ENCODE peak calls at places on chromosomes 3 and 15, in four cellular contexts. G, B, Q and V are unnamed samples. For H3K4me1, the result is how much of the 10 kb centered on the place peaks cover.

GRCh38 chr15:50315814-50316630 is 39.0 kb downstream of the GABPB1 start:
- DNase-seq in G (no peak), B (peak), Q (no peak), V (peak)

GRCh38 chr3:52128118-52128683 is 26.0 kb downstream of the POC1A start:
- DNase-seq in G (no peak), B (peak), Q (no peak), V (no peak)

GRCh38 chr15:100913961-100914360 is 5.2 kb upstream of the LRRK1 start:
- DNase-seq in G (no peak), B (no peak), Q (no peak), V (no peak)

GRCh38 chr15:98787190-98787589 is 138.9 kb downstream of the IGF1R start:
- DNase-seq in G (no peak), B (no peak), Q (no peak), V (no peak)

GRCh38 chr3:71498053-71498452 is 85.5 kb downstream of the FOXP1 start:
- DNase-seq in G (no peak), B (no peak), Q (no peak), V (no peak)

GRCh38 chr15:84903751-84904150 is 19.3 kb downstream of the SLC28A1 start:
- DNase-seq in G (no peak), B (no peak), Q (no peak), V (no peak)

GRCh38 chr3:111761309-111761795 is 97.7 kb upstream of the PHLDB2 start:
- DNase-seq in G (peak), B (peak), Q (no peak), V (no peak)

GRCh38 chr15:82540055-82540983 is at the start of gene RPS17:
- DNase-seq in G (peak), B (peak), Q (peak), V (peak)

GRCh38 chr3:157312366-157312745 is 124.3 kb upstream of the PTX3 start:
- DNase-seq in G (no peak), B (no peak), Q (no peak), V (no peak)

GRCh38 chr3:104298662-104299061 is 1068.0 kb upstream of the ALCAM start:
- DNase-seq in G (no peak), B (no peak), Q (no peak), V (no peak)

GRCh38 chr3:124263168-124263567 is 271.2 kb upstream of the ROPN1 start:
- DNase-seq in G (peak), B (peak), Q (no peak), V (no peak)

GRCh38 chr3:196057663-196058356 is 24.1 kb downstream of the TFRC start:
- DNase-seq in G (no peak), B (no peak), Q (no peak), V (no peak)

GRCh38 chr3:127590282-127590592 is 296 bp downstream of the TPRA1 start:
- DNase-seq in G (peak), B (no peak), Q (no peak), V (no peak)

GRCh38 chr15:98649621-98649995 is 1.3 kb downstream of the IGF1R start:
- DNase-seq in G (peak), B (no peak), Q (peak), V (peak)

GRCh38 chr3:10026084-10026890 is at the start of gene FANCD2:
- DNase-seq in G (peak), B (peak), Q (peak), V (peak)

GRCh38 chr15:31361764-31362120 is 35.1 kb downstream of the KLF13 start:
- DNase-seq in G (no peak), B (peak), Q (no peak), V (no peak)

GRCh38 chr15:84947947-84948830 is 33.5 kb upstream of the PDE8A start:
- DNase-seq in G (peak), B (peak), Q (no peak), V (no peak)

GRCh38 chr15:93066103-93066725 is 22.8 kb downstream of the RGMA start:
- DNase-seq in G (no peak), B (no peak), Q (peak), V (no peak)

GRCh38 chr3:51357856-51358255 is 27.2 kb upstream of the MANF start:
- DNase-seq in G (no peak), B (no peak), Q (no peak), V (no peak)

GRCh38 chr3:189937302-189938255 is 183.1 kb downstream of the P3H2 start:
- DNase-seq in G (peak), B (peak), Q (no peak), V (no peak)

GRCh38 chr3:114569186-114569585 is 275.4 kb downstream of the TIGIT start:
- DNase-seq in G (no peak), B (no peak), Q (no peak), V (no peak)

GRCh38 chr3:111338059-111338698 is 203.8 kb upstream of the CD96 start:
- DNase-seq in G (peak), B (peak), Q (no peak), V (no peak)

GRCh38 chr3:101574388-101575156 is 592 bp downstream of the PCNP start:
- DNase-seq in G (peak), B (peak), Q (peak), V (no peak)

GRCh38 chr3:12725436-12725835 is 33.6 kb downstream of the TMEM40 start:
- DNase-seq in G (no peak), B (no peak), Q (no peak), V (no peak)

GRCh38 chr15:68154923-68155559 is 50.1 kb downstream of the CALML4 start:
- DNase-seq in G (peak), B (peak), Q (no peak), V (peak)

GRCh38 chr15:64443747-64444621 is 16.4 kb upstream of the ZNF609 start:
- DNase-seq in G (no peak), B (peak), Q (no peak), V (no peak)

GRCh38 chr3:182725372-182726251 is 67.7 kb upstream of the ATP11B start:
- DNase-seq in G (no peak), B (no peak), Q (no peak), V (no peak)

GRCh38 chr15:42172475-42172874 is 16.0 kb upstream of the PLA2G4F start:
- DNase-seq in G (no peak), B (no peak), Q (no peak), V (no peak)

GRCh38 chr3:174132006-174132405 is 727.1 kb upstream of the NAALADL2 start:
- DNase-seq in G (no peak), B (no peak), Q (no peak), V (no peak)

GRCh38 chr3:152127058-152127457 is 141.7 kb upstream of the MBNL1 start:
- DNase-seq in G (no peak), B (no peak), Q (no peak), V (no peak)

GRCh38 chr3:124802702-124803101 is 72.5 kb downstream of the UMPS start:
- DNase-seq in G (no peak), B (no peak), Q (no peak), V (no peak)

GRCh38 chr3:71385040-71385685 is 198.4 kb downstream of the FOXP1 start:
- DNase-seq in G (no peak), B (no peak), Q (no peak), V (no peak)

GRCh38 chr3:53688066-53688465 is 158.2 kb downstream of the CHDH start:
- DNase-seq in G (no peak), B (no peak), Q (no peak), V (no peak)

GRCh38 chr15:88568589-88568988 is 22.1 kb upstream of the DET1 start:
- DNase-seq in G (no peak), B (no peak), Q (no peak), V (no peak)

GRCh38 chr3:105355355-105356063 is 11.2 kb upstream of the ALCAM start:
- DNase-seq in G (no peak), B (no peak), Q (no peak), V (no peak)

GRCh38 chr15:87631093-87631492 is 625.4 kb downstream of the NTRK3 start:
- DNase-seq in G (no peak), B (no peak), Q (no peak), V (no peak)

GRCh38 chr3:14946749-14947104 is 656 bp upstream of the NR2C2 start:
- DNase-seq in G (no peak), B (no peak), Q (no peak), V (no peak)

GRCh38 chr3:14947886-14948608 is 664 bp downstream of the NR2C2 start:
- DNase-seq in G (peak), B (peak), Q (peak), V (peak)

GRCh38 chr3:14948609-14949038 is 1.2 kb downstream of the NR2C2 start:
- DNase-seq in G (no peak), B (peak), Q (no peak), V (no peak)

GRCh38 chr3:14949126-14949525 is 1.7 kb downstream of the NR2C2 start:
- DNase-seq in G (no peak), B (no peak), Q (no peak), V (no peak)

DNA sequence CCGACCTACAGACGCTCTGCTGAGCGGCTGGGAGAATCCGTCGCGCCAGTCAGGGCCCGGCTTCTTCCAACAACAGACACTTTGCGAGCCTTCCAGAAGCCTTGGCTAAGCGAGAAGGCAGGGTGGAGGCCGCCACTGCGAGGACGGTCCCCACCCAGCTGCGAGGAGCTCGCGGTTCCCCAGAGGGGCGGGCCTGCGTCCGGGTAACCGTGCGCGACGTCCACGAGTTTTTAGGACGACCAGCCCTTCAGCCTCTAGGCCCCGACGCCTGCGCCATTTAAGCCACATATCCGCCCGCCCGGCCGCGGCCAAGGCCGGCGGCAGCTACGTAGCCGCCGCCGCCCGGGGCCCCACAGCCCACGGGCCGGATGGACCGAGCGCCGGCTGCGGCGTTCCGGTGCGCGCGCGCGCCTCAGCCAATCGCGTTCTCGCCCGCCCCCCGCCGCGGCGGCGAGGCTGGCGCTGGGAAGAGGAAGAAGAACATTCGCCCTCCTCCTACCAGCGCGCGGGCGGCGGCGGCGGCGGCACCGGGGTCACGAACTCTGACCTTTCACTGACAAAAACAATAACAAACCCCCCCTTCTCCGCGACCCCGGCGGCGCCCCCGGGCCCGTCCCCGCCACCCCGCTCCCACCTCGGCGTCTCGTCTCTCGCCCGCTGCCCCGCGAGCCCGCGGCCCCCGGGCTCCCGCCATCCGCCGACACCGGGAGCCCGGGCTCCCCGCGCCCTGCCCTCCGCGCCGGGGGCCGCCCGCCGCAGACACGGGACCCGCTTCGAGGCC is at the start of gene NR2C2:
- DNase-seq in G (peak), B (peak), Q (peak), V (peak)
- H3K27ac ChIP-seq in G (peak), B (peak), Q (peak), V (peak)

DNA sequence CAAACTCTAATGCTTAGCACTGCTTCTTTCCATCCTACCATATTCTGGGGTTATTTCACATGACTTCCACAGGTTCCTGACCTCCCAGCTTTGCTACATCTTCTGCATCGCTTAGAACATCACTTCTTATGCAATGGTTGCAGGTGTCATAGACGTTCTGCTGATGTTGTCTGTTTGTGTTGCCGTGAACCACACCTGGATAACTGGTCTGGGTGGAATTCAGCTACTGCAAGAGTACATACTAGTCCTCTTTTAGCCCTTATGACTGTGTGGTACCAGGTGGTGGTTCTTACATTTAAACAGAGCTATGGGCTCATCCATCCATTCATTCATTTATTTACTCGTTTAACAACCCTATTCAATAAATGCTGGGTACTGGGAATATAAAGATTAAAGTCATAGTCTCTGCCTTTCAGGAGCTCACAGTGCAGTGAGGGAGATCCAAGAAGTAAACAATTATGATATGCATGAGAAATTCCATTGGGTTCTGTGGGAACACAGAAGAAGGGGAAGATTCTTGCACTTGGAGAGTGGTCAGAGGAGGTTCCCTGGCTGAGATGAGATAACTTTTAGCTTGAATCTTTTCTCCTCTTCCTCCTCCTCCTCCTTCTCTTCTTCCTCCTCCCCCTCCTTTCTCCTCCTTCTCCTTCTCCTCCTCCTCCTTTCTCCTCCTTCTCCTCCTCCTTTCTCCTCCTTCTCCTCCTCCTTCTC is 30.8 kb downstream of the TMEM45A start:
- DNase-seq in G (no peak), B (no peak), Q (no peak), V (no peak)
- H3K4me1 ChIP-seq in G (under half), B (under half), Q (under half), V (under half)

GRCh38 chr15:32718082-32718821 is 448 bp downstream of the GREM1 start:
- DNase-seq in G (peak), B (peak), Q (no peak), V (no peak)

GRCh38 chr15:32715276-32715675 is 2.5 kb upstream of the GREM1 start:
- DNase-seq in G (no peak), B (no peak), Q (no peak), V (no peak)

GRCh38 chr15:32717290-32718081 is at the start of gene GREM1:
- DNase-seq in G (peak), B (no peak), Q (peak), V (no peak)

GRCh38 chr15:32716960-32717289 is 879 bp upstream of the GREM1 start:
- DNase-seq in G (no peak), B (no peak), Q (no peak), V (no peak)

GRCh38 chr15:32716216-32716959 is 1.4 kb upstream of the GREM1 start:
- DNase-seq in G (no peak), B (no peak), Q (no peak), V (no peak)
- H3K4me3 ChIP-seq in G (peak), B (no peak), Q (peak), V (no peak)

GRCh38 chr3:119302697-119303630 is 8.8 kb downstream of the ARHGAP31 start:
- DNase-seq in G (peak), B (no peak), Q (no peak), V (no peak)

GRCh38 chr3:119304201-119304713 is 10.1 kb downstream of the ARHGAP31 start:
- DNase-seq in G (peak), B (peak), Q (no peak), V (no peak)

GRCh38 chr3:119298565-119298941 is 4.4 kb downstream of the ARHGAP31 start:
- DNase-seq in G (no peak), B (no peak), Q (no peak), V (no peak)

GRCh38 chr3:119301662-119302061 is 7.5 kb downstream of the ARHGAP31 start:
- DNase-seq in G (no peak), B (no peak), Q (no peak), V (no peak)

GRCh38 chr3:119301001-119301400 is 6.8 kb downstream of the ARHGAP31 start:
- DNase-seq in G (no peak), B (no peak), Q (no peak), V (no peak)
- H3K27ac ChIP-seq in G (no peak), B (no peak), Q (no peak), V (no peak)

DNA sequence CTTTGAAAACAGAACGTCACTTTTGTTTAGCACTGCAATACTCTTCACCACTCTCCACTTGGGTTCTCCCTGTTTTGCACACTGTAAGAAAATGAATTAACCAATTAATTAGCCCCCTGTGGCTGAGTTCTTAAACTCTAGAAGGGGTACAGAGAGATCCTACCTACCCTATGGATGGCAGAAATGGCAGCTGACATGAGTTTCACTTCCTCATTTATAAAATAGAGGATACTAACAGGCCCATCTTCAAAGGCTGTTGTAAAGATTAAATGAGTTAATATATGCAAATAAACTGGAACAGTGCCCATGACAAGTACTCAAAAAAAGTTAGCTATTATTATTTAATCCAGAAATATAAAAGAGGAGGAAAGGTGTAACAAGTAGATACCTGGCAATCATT is 36.9 kb downstream of the SUCLG2 start:
- DNase-seq in G (no peak), B (no peak), Q (no peak), V (no peak)
- H3K4me1 ChIP-seq in G (under half), B (under half), Q (under half), V (under half)

DNA sequence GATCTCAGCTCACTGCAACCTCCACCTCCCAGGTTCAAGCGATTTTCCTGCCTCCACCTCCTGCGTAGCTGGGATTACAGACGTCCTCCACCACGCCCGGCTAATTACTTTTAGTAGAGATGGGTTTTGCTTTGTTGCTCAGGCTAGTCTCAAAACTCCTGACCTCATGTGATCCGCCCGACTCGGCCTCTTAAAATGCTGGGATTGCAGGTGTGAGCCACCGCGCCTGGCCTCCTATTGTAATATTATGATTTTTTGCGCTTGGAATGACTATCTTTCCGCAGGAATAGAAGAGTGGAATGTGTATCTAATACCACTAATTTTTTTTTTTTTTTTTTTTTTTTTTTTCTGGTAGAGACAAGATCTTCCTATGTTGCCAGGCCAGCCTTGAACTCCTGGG is 1.8 kb downstream of the ARL8B start:
- DNase-seq in G (no peak), B (no peak), Q (no peak), V (no peak)
- H3K4me3 ChIP-seq in G (no peak), B (peak), Q (peak), V (peak)

GRCh38 chr3:140298569-140299070 is 363.6 kb downstream of the CLSTN2 start:
- DNase-seq in G (no peak), B (no peak), Q (no peak), V (no peak)
- H3K27ac ChIP-seq in G (no peak), B (no peak), Q (no peak), V (no peak)

GRCh38 chr3:99868438-99868723 is 50.7 kb downstream of the CMSS1 start:
- DNase-seq in G (peak), B (peak), Q (no peak), V (no peak)

GRCh38 chr3:99866167-99866810 is 48.6 kb downstream of the CMSS1 start:
- DNase-seq in G (peak), B (no peak), Q (no peak), V (no peak)

GRCh38 chr3:99869621-99870020 is 52.0 kb downstream of the CMSS1 start:
- DNase-seq in G (no peak), B (no peak), Q (no peak), V (no peak)

GRCh38 chr3:99865321-99865720 is 47.7 kb downstream of the CMSS1 start:
- DNase-seq in G (no peak), B (no peak), Q (no peak), V (no peak)

GRCh38 chr3:99867594-99868437 is 50.2 kb downstream of the CMSS1 start:
- DNase-seq in G (no peak), B (no peak), Q (no peak), V (no peak)
- H3K4me1 ChIP-seq in G (under half), B (under half), Q (half or more), V (under half)